ENCODE peak calls at places on chromosome 19, in four cellular contexts. D is HCT116, N is GM12878, Y is K562. R is an unnamed sample.

GRCh38 chr19:19315444-19315843 is 4.9 kb downstream of the SUGP1 start:
- DNase-seq in D (no peak), N (no peak), Y (no peak), R (no peak)

GRCh38 chr19:48490980-48491792 is 20.4 kb downstream of the LMTK3 start:
- DNase-seq in D (peak), N (no peak), Y (peak), R (no peak)

GRCh38 chr19:40756502-40757110 is 5.6 kb downstream of the SNRPA start:
- DNase-seq in D (no peak), N (no peak), Y (no peak), R (no peak)

GRCh38 chr19:2148482-2149135 is 2.8 kb downstream of the AP3D1 start:
- DNase-seq in D (no peak), N (no peak), Y (no peak), R (no peak)

GRCh38 chr19:1616396-1616795 is 11.1 kb upstream of the UQCR11 start:
- DNase-seq in D (no peak), N (no peak), Y (no peak), R (no peak)

GRCh38 chr19:40921005-40921897 is 39.2 kb upstream of the CYP2A7 start:
- DNase-seq in D (peak), N (no peak), Y (peak), R (no peak)

GRCh38 chr19:47056416-47056815 is 8.0 kb upstream of the TMEM160 start:
- DNase-seq in D (no peak), N (no peak), Y (no peak), R (no peak)

GRCh38 chr19:372306-372890 is 27.8 kb upstream of the MIER2 start:
- DNase-seq in D (no peak), N (no peak), Y (no peak), R (no peak)

GRCh38 chr19:29831041-29831548 is 19.3 kb downstream of the CCNE1 start:
- DNase-seq in D (peak), N (no peak), Y (no peak), R (no peak)

GRCh38 chr19:48044561-48044960 is 682 bp upstream of the CABP5 start:
- DNase-seq in D (no peak), N (no peak), Y (no peak), R (no peak)

GRCh38 chr19:15421726-15422260 is 3.0 kb upstream of the AKAP8L start:
- DNase-seq in D (no peak), N (no peak), Y (no peak), R (no peak)

GRCh38 chr19:19460761-19461265 is 54.5 kb downstream of the TSSK6 start:
- DNase-seq in D (no peak), N (no peak), Y (no peak), R (no peak)

GRCh38 chr19:21709464-21709863 is 57.9 kb downstream of the ZNF100 start:
- DNase-seq in D (no peak), N (no peak), Y (no peak), R (no peak)

GRCh38 chr19:18733196-18733647 is 49.7 kb downstream of the CRTC1 start:
- DNase-seq in D (no peak), N (no peak), Y (no peak), R (no peak)

GRCh38 chr19:39830406-39830805 is 3.6 kb downstream of the DYRK1B start:
- DNase-seq in D (no peak), N (no peak), Y (no peak), R (no peak)

GRCh38 chr19:1265611-1266115 is 3.5 kb upstream of the CIRBP start:
- DNase-seq in D (no peak), N (no peak), Y (peak), R (no peak)

GRCh38 chr19:48962029-48962848 is 2.9 kb upstream of the FTL start:
- DNase-seq in D (no peak), N (no peak), Y (peak), R (no peak)

GRCh38 chr19:18657590-18658365 is 20.9 kb downstream of the KLHL26 start:
- DNase-seq in D (no peak), N (no peak), Y (peak), R (no peak)

GRCh38 chr19:1068111-1069001 is 1.4 kb downstream of the ARHGAP45 start:
- DNase-seq in D (no peak), N (no peak), Y (no peak), R (no peak)

GRCh38 chr19:33779849-33780248 is 16.8 kb upstream of the KCTD15 start:
- DNase-seq in D (no peak), N (no peak), Y (no peak), R (no peak)

GRCh38 chr19:30062331-30063183 is 120.5 kb downstream of the URI1 start:
- DNase-seq in D (no peak), N (no peak), Y (no peak), R (no peak)

GRCh38 chr19:13097331-13098258 is 5.1 kb downstream of the LYL1 start:
- DNase-seq in D (no peak), N (no peak), Y (peak), R (no peak)

GRCh38 chr19:17526922-17527321 is 15.5 kb downstream of the PGLS start:
- DNase-seq in D (no peak), N (peak), Y (no peak), R (no peak)

GRCh38 chr19:33988601-33989000 is 183.7 kb upstream of the LSM14A start:
- DNase-seq in D (no peak), N (no peak), Y (no peak), R (no peak)

GRCh38 chr19:10551698-10552301 is 8.1 kb downstream of the ATG4D start:
- DNase-seq in D (peak), N (no peak), Y (no peak), R (no peak)

GRCh38 chr19:1412323-1412923 is 5.0 kb downstream of the DAZAP1 start:
- DNase-seq in D (no peak), N (no peak), Y (no peak), R (no peak)

GRCh38 chr19:1865172-1866010 is 2.0 kb upstream of the KLF16 start:
- DNase-seq in D (no peak), N (no peak), Y (no peak), R (no peak)

GRCh38 chr19:55435020-55435419 is 8.1 kb downstream of the SHISA7 start:
- DNase-seq in D (no peak), N (no peak), Y (no peak), R (no peak)

GRCh38 chr19:53879145-53880037 is 2.6 kb upstream of the PRKCG start:
- DNase-seq in D (no peak), N (no peak), Y (peak), R (peak)

GRCh38 chr19:3389876-3390361 is 23.5 kb downstream of the NFIC start:
- DNase-seq in D (no peak), N (no peak), Y (no peak), R (no peak)

GRCh38 chr19:49161987-49162386 is 4.4 kb downstream of the TRPM4 start:
- DNase-seq in D (no peak), N (no peak), Y (peak), R (no peak)

GRCh38 chr19:40055049-40055448 is 982 bp downstream of the ZNF780B start:
- DNase-seq in D (no peak), N (no peak), Y (peak), R (no peak)

GRCh38 chr19:12757544-12758274 is 6.1 kb downstream of the BEST2 start:
- DNase-seq in D (peak), N (no peak), Y (peak), R (peak)

GRCh38 chr19:10421981-10422461 is 1.7 kb downstream of the PDE4A start:
- DNase-seq in D (no peak), N (no peak), Y (peak), R (no peak)

GRCh38 chr19:50430888-50431342 is 1.8 kb upstream of the MYBPC2 start:
- DNase-seq in D (no peak), N (no peak), Y (peak), R (no peak)

GRCh38 chr19:50427318-50427925 is 5.3 kb upstream of the MYBPC2 start:
- DNase-seq in D (no peak), N (no peak), Y (no peak), R (no peak)

GRCh38 chr19:50425581-50425980 is 6.8 kb downstream of the SPIB start:
- DNase-seq in D (no peak), N (no peak), Y (no peak), R (no peak)

GRCh38 chr19:50428768-50429463 is 3.8 kb upstream of the MYBPC2 start:
- DNase-seq in D (no peak), N (no peak), Y (no peak), R (no peak)

DNA sequence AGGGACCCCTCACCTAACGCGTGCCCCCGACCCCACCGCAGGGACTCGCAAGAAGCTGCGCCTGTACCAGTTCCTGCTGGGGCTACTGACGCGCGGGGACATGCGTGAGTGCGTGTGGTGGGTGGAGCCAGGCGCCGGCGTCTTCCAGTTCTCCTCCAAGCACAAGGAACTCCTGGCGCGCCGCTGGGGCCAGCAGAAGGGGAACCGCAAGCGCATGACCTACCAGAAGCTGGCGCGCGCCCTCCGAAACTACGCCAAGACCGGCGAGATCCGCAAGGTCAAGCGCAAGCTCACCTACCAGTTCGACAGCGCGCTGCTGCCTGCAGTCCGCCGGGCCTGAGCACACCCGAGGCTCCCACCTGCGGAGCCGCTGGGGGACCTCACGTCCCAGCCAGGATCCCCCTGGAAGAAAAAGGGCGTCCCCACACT is 4.7 kb upstream of the MYBPC2 start:
- DNase-seq in D (no peak), N (no peak), Y (no peak), R (no peak)
- TF ChIP-seq ZNF274 in D (no peak), N (no peak), Y (no peak), R (no peak)

GRCh38 chr19:45767410-45767880 is 1.6 kb downstream of the SIX5 start:
- DNase-seq in D (no peak), N (no peak), Y (peak), R (no peak)
- H3K9ac ChIP-seq in D (peak), N (peak), Y (peak), R (peak)

GRCh38 chr19:23475477-23475876 is 80.2 kb upstream of the ZNF91 start:
- DNase-seq in D (no peak), N (no peak), Y (no peak), R (no peak)

GRCh38 chr19:23482829-23483228 is 87.6 kb upstream of the ZNF91 start:
- DNase-seq in D (no peak), N (no peak), Y (no peak), R (no peak)

DNA sequence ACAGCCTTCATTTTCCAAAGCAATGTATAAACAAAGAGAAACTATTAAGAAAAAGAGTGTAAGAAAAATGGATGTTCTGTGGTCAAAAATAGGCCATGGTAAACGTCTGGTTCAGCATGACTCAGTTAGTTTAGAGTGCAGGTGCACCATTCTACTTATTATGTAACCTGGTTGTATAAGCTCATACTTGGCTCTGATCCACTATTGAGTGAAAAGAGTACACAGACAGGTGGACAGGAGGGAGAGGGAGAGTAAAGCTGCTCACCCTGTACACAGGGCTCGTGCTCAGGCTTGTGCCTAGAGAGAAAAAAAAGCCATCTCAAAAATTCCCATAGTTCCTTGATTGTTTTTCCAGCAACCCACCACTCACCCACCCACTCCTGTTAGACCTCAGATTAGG is 85.8 kb upstream of the ZNF91 start:
- DNase-seq in D (no peak), N (no peak), Y (no peak), R (no peak)
- TF ChIP-seq YY1 in D (no peak), N (no peak), Y (no peak), R (no peak)

GRCh38 chr19:8530061-8530679 is 16.2 kb upstream of the ZNF414 start:
- DNase-seq in D (no peak), N (no peak), Y (no peak), R (no peak)
- TF ChIP-seq ZNF274 in D (no peak), N (no peak), Y (no peak), R (no peak)

GRCh38 chr19:38361633-38362075 is 12.7 kb upstream of the PSMD8 start:
- DNase-seq in D (peak), N (no peak), Y (peak), R (peak)

GRCh38 chr19:38360351-38360750 is 14.0 kb upstream of the PSMD8 start:
- DNase-seq in D (no peak), N (no peak), Y (no peak), R (no peak)

GRCh38 chr19:38359242-38360021 is 14.9 kb upstream of the PSMD8 start:
- DNase-seq in D (no peak), N (no peak), Y (no peak), R (no peak)

GRCh38 chr19:38360839-38361631 is 13.3 kb upstream of the PSMD8 start:
- DNase-seq in D (no peak), N (no peak), Y (no peak), R (no peak)

DNA sequence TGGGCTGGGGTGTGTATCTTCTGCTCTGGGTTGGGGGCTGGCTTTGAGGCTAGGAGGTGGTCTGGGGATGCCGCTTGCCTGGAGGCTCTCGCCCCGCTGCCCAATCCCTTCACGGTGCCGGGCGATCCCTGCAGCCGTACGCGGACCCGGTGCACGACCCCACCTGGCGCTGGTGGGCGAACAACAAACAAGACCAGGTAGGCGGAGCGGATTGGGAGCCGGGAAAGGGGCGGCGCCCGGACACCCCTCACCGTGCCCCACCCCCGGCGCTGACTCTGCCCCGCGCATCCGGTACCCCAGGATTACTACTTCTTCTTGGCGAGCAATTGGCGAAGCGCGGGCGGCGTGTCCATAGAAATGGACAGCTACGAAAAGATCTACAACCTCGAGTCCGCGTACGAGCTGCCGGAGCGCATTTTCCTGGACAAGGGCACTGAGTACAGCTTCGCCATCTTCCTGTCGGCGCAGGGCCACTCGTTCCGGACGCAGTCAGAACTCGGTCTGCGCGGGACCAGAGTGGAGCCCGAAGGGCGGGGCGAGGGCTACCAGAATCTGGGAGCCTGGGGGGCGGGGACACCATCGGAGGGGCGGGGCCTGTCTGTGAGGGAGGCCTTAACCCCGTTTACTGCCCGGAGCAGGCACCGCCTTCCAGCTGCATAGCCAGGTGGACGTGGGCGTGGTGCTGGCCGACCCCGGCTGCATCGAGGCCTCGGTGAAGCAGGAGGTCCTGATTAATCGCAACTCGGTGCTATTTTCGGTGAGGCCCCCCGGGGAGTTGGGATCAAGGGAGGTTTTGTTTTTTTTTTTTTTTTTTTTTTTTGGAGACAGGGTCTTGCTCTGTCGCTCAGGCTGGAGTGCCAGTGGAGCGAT is 12.1 kb upstream of the PSMD8 start:
- DNase-seq in D (peak), N (no peak), Y (peak), R (peak)
- H3K9ac ChIP-seq in D (peak), N (no peak), Y (no peak), R (peak)

R was measured in NT2/D1.